ENCODE peak calls at places on chromosomes 2 and 18, in nine cellular contexts. L is heart left ventricle; O is mesenchymal stem cell; P is Karpas-422; U is gastrocnemius medialis; E is CD8-positive, alpha-beta memory T cell; T is fibroblast of lung; S is left ventricle myocardium inferior; K is stomach. R is an unnamed sample.

GRCh38 chr2:188522517-188522916 is 230.8 kb downstream of the GULP1 start:
- DNase-seq in L (no peak), O (no peak), P (no peak), U (no peak), E (no peak), T (peak; percentile 68), S (no peak), K (no peak), R (no peak)

GRCh38 chr18:37570336-37570930 is 4.8 kb upstream of the CELF4 start:
- DNase-seq in L (no peak), O (no peak), P (no peak), U (no peak), E (no peak), T (no peak), S (no peak), K (no peak), R (no peak)

GRCh38 chr18:61921621-61922235 is 28.9 kb upstream of the RNF152 start:
- DNase-seq in L (no peak), O (no peak), P (no peak), U (no peak), E (no peak), T (no peak), S (no peak), K (no peak), R (no peak)

GRCh38 chr2:32172870-32173269 is 7.2 kb downstream of the SLC30A6 start:
- DNase-seq in L (no peak), O (no peak), P (no peak), U (no peak), E (no peak), T (peak; percentile 8), S (no peak), K (no peak), R (no peak)

GRCh38 chr2:214410918-214411554 is at the start of gene VWC2L:
- DNase-seq in L (peak; percentile 55), O (peak; percentile 83), P (peak; percentile 50), U (peak; percentile 5), E (no peak), T (peak; percentile 60), S (peak; percentile 68), K (peak; percentile 37), R (peak; percentile 10)

GRCh38 chr2:20930928-20931327 is 108.0 kb upstream of the LDAH start:
- DNase-seq in L (no peak), O (no peak), P (no peak), U (no peak), E (no peak), T (no peak), S (no peak), K (no peak), R (no peak)

GRCh38 chr2:178072383-178073301 is at the start of gene PDE11A:
- DNase-seq in L (peak; percentile 71), O (peak; percentile 88), P (no peak), U (peak; percentile 82), E (no peak), T (peak; percentile 47), S (peak; percentile 72), K (peak; percentile 92), R (peak; percentile 41)

GRCh38 chr2:190987938-190988337 is 26.0 kb downstream of the STAT1 start:
- DNase-seq in L (no peak), O (no peak), P (no peak), U (no peak), E (no peak), T (no peak), S (no peak), K (no peak), R (no peak)

GRCh38 chr18:44098551-44099098 is 582.1 kb upstream of the SETBP1 start:
- DNase-seq in L (no peak), O (peak; percentile 17), P (peak; percentile 53), U (no peak), E (no peak), T (peak; percentile 58), S (no peak), K (no peak), R (no peak)

GRCh38 chr2:159124441-159124911 is 156.0 kb downstream of the TANC1 start:
- DNase-seq in L (no peak), O (peak; percentile 98), P (no peak), U (no peak), E (no peak), T (peak; percentile 88), S (no peak), K (peak; percentile 34), R (peak; percentile 58)

GRCh38 chr2:233643128-233643527 is 6.9 kb downstream of the UGT1A10 start:
- DNase-seq in L (no peak), O (no peak), P (peak; percentile 55), U (no peak), E (no peak), T (no peak), S (no peak), K (no peak), R (no peak)

GRCh38 chr2:26961603-26962184 is 8.7 kb upstream of the MAPRE3 start:
- DNase-seq in L (peak; percentile 70), O (peak; percentile 78), P (peak; percentile 90), U (peak; percentile 66), E (peak; percentile 60), T (peak; percentile 81), S (peak; percentile 76), K (peak; percentile 90), R (peak; percentile 85)

GRCh38 chr2:235766206-235766794 is 272.5 kb downstream of the AGAP1 start:
- DNase-seq in L (peak; percentile 60), O (peak; percentile 87), P (peak; percentile 91), U (peak; percentile 45), E (peak; percentile 9), T (peak; percentile 84), S (no peak), K (peak; percentile 65), R (peak; percentile 68)

GRCh38 chr2:219887870-219888269 is 260.4 kb downstream of the SLC4A3 start:
- DNase-seq in L (no peak), O (no peak), P (no peak), U (no peak), E (no peak), T (no peak), S (no peak), K (no peak), R (no peak)

GRCh38 chr2:236955675-236956618 is 129.7 kb upstream of the COPS8 start:
- DNase-seq in L (no peak), O (peak; percentile 93), P (no peak), U (no peak), E (no peak), T (no peak), S (no peak), K (peak; percentile 7), R (no peak)

GRCh38 chr18:67151366-67151765 is 365.2 kb downstream of the DSEL start:
- DNase-seq in L (no peak), O (no peak), P (no peak), U (no peak), E (no peak), T (no peak), S (no peak), K (no peak), R (no peak)

GRCh38 chr2:177165731-177166711 is 46.6 kb upstream of the HNRNPA3 start:
- DNase-seq in L (peak; percentile 18), O (peak; percentile 47), P (peak; percentile 74), U (no peak), E (no peak), T (peak; percentile 47), S (no peak), K (no peak), R (no peak)

GRCh38 chr18:11857177-11857887 is 6.1 kb downstream of the CHMP1B start:
- DNase-seq in L (peak; percentile 36), O (peak; percentile 98), P (peak; percentile 20), U (peak; percentile 92), E (no peak), T (peak; percentile 99), S (peak; percentile 48), K (peak; percentile 56), R (peak; percentile 48)

GRCh38 chr2:207682557-207682956 is 28.9 kb upstream of the CCNYL1 start:
- DNase-seq in L (no peak), O (no peak), P (no peak), U (no peak), E (no peak), T (no peak), S (no peak), K (no peak), R (no peak)

GRCh38 chr18:58911766-58912165 is 47.1 kb downstream of the ZNF532 start:
- DNase-seq in L (peak; percentile 54), O (peak; percentile 71), P (no peak), U (no peak), E (no peak), T (no peak), S (peak; percentile 26), K (no peak), R (no peak)
- H3K27ac ChIP-seq in L (peak overlapping the region; percentile 80), O (peak overlapping the region; percentile 5), P (no peak overlapping the region), U (peak overlapping the region; percentile 75), E (no peak overlapping the region), T (peak overlapping the region; percentile 57), S (peak overlapping the region; percentile 84), K (peak overlapping the region; percentile 71), R (peak overlapping the region; percentile 29)

GRCh38 chr2:64819774-64820688 is 166.3 kb upstream of the SERTAD2 start:
- DNase-seq in L (no peak), O (no peak), P (peak; percentile 91), U (no peak), E (no peak), T (no peak), S (no peak), K (no peak), R (no peak)
- H3K27ac ChIP-seq in L (peak overlapping the region; percentile 85), O (no peak overlapping the region), P (peak overlapping the region; percentile 73), U (no peak overlapping the region), E (peak overlapping the region; percentile 51), T (no peak overlapping the region), S (peak overlapping the region; percentile 16), K (peak overlapping the region; percentile 56), R (no peak overlapping the region)

DNA sequence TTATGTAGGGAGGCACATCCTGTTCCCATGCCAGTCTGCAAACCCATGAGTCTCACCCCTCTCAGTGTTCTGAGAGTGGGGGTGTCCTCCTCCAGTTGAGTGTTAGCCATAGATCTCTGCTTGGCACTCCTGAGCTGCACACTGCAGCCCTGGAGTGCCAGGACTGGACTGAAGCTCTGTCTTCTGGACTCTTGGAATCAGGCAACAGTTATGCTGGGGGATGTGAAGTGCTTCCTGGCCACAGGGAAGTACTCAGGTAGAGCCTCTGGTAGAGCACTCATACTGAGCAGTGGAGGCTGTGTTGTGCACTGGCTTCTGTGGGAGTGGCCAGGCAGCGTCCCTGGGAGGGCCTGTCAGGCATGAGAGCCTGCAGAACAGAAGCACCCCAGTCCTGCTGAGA is 43.0 kb downstream of the SERPINB7 start:
- DNase-seq in L (no peak), O (no peak), P (no peak), U (no peak), E (no peak), T (no peak), S (no peak), K (no peak), R (no peak)
- H3K27ac ChIP-seq in L (no peak overlapping the region), O (no peak overlapping the region), P (no peak overlapping the region), U (no peak overlapping the region), E (no peak overlapping the region), T (no peak overlapping the region), S (no peak overlapping the region), K (no peak overlapping the region), R (peak overlapping the region; percentile 10)

GRCh38 chr2:150483532-150483931 is 3.9 kb downstream of the RND3 start:
- DNase-seq in L (no peak), O (no peak), P (no peak), U (no peak), E (no peak), T (peak; percentile 29), S (no peak), K (no peak), R (no peak)
- H3K27ac ChIP-seq in L (peak overlapping the region; percentile 58), O (no peak overlapping the region), P (no peak overlapping the region), U (no peak overlapping the region), E (no peak overlapping the region), T (peak overlapping the region; percentile 98), S (peak overlapping the region; percentile 97), K (peak overlapping the region; percentile 5), R (peak overlapping the region; percentile 38)

R was measured in uterus.